ENCODE peak calls at places on chromosomes 16 and 17, in five cellular contexts. One of them, this sample, is unnamed. For H3K36me3, the result is how much of the 10 kb centered on the place peaks cover.

GRCh38 chr17:38815576-38816193 is 9.4 kb downstream of the CWC25 start:
- DNase-seq in naive thymus-derived CD4-positive, alpha-beta T cell: no peak
- DNase-seq in uterus: no peak
- DNase-seq in hepatocyte: no peak
- DNase-seq in heart right ventricle: no peak
- DNase-seq in this sample: no peak

GRCh38 chr17:80889231-80889896 is 102.3 kb upstream of the CHMP6 start:
- DNase-seq in naive thymus-derived CD4-positive, alpha-beta T cell: no peak
- DNase-seq in uterus: no peak
- DNase-seq in hepatocyte: no peak
- DNase-seq in heart right ventricle: no peak
- DNase-seq in this sample: no peak

GRCh38 chr17:57595942-57596695 is 149.0 kb downstream of the CCDC182 start:
- DNase-seq in naive thymus-derived CD4-positive, alpha-beta T cell: no peak
- DNase-seq in uterus: no peak
- DNase-seq in hepatocyte: no peak
- DNase-seq in heart right ventricle: no peak
- DNase-seq in this sample: no peak

GRCh38 chr16:50622643-50623369 is 58.3 kb downstream of the SNX20 start:
- DNase-seq in naive thymus-derived CD4-positive, alpha-beta T cell: no peak
- DNase-seq in uterus: no peak
- DNase-seq in hepatocyte: no peak
- DNase-seq in heart right ventricle: no peak
- DNase-seq in this sample: no peak

GRCh38 chr16:17375388-17376304 is 95.1 kb downstream of the XYLT1 start:
- DNase-seq in naive thymus-derived CD4-positive, alpha-beta T cell: no peak
- DNase-seq in uterus: no peak
- DNase-seq in hepatocyte: peak
- DNase-seq in heart right ventricle: no peak
- DNase-seq in this sample: no peak

GRCh38 chr17:50922107-50922506 is 56.0 kb upstream of the TOB1 start:
- DNase-seq in naive thymus-derived CD4-positive, alpha-beta T cell: no peak
- DNase-seq in uterus: no peak
- DNase-seq in hepatocyte: no peak
- DNase-seq in heart right ventricle: no peak
- DNase-seq in this sample: no peak

GRCh38 chr17:45019177-45019711 is 32.2 kb downstream of the DCAKD start:
- DNase-seq in naive thymus-derived CD4-positive, alpha-beta T cell: no peak
- DNase-seq in uterus: no peak
- DNase-seq in hepatocyte: peak
- DNase-seq in heart right ventricle: peak
- DNase-seq in this sample: peak

GRCh38 chr17:70365098-70365583 is 195.8 kb downstream of the KCNJ2 start:
- DNase-seq in naive thymus-derived CD4-positive, alpha-beta T cell: no peak
- DNase-seq in uterus: no peak
- DNase-seq in hepatocyte: peak
- DNase-seq in heart right ventricle: no peak
- DNase-seq in this sample: no peak

GRCh38 chr17:57984226-57984890 is 3.7 kb downstream of the VEZF1 start:
- DNase-seq in naive thymus-derived CD4-positive, alpha-beta T cell: no peak
- DNase-seq in uterus: no peak
- DNase-seq in hepatocyte: no peak
- DNase-seq in heart right ventricle: no peak
- DNase-seq in this sample: no peak

GRCh38 chr17:2849327-2849670 is 53.1 kb downstream of the RAP1GAP2 start:
- DNase-seq in naive thymus-derived CD4-positive, alpha-beta T cell: no peak
- DNase-seq in uterus: no peak
- DNase-seq in hepatocyte: no peak
- DNase-seq in heart right ventricle: no peak
- DNase-seq in this sample: no peak

GRCh38 chr16:3754772-3755171 is 37.4 kb upstream of the TRAP1 start:
- DNase-seq in naive thymus-derived CD4-positive, alpha-beta T cell: no peak
- DNase-seq in uterus: no peak
- DNase-seq in hepatocyte: no peak
- DNase-seq in heart right ventricle: no peak
- DNase-seq in this sample: no peak

GRCh38 chr16:3754304-3754703 is 37.0 kb upstream of the TRAP1 start:
- DNase-seq in naive thymus-derived CD4-positive, alpha-beta T cell: no peak
- DNase-seq in uterus: no peak
- DNase-seq in hepatocyte: no peak
- DNase-seq in heart right ventricle: no peak
- DNase-seq in this sample: no peak

GRCh38 chr16:3756113-3756512 is 38.8 kb upstream of the TRAP1 start:
- DNase-seq in naive thymus-derived CD4-positive, alpha-beta T cell: no peak
- DNase-seq in uterus: no peak
- DNase-seq in hepatocyte: no peak
- DNase-seq in heart right ventricle: no peak
- DNase-seq in this sample: no peak

GRCh38 chr16:3752984-3753383 is 35.7 kb upstream of the TRAP1 start:
- DNase-seq in naive thymus-derived CD4-positive, alpha-beta T cell: no peak
- DNase-seq in uterus: no peak
- DNase-seq in hepatocyte: no peak
- DNase-seq in heart right ventricle: no peak
- DNase-seq in this sample: no peak

DNA sequence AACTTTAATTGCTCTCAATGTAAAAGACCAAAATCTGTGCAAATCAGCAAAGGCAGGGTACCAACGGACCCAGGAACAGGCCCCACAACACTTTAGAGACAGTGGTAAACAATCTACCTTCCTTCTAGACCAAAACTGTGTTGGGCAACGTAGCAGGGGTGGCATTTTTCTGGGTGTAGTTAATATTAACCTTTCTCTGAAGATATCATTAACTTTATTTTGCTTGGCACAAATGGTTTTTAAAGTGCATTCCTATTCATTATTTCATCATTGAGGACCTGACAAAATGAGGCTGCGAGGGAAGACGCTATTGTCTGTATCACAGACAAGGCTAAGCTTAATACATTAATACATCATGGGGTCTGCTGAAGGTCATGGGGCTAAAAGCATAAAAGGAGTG is 37.9 kb upstream of the TRAP1 start:
- DNase-seq in naive thymus-derived CD4-positive, alpha-beta T cell: no peak
- DNase-seq in uterus: no peak
- DNase-seq in hepatocyte: no peak
- DNase-seq in heart right ventricle: no peak
- DNase-seq in this sample: no peak
- H3K27ac ChIP-seq in naive thymus-derived CD4-positive, alpha-beta T cell: no peak
- H3K27ac ChIP-seq in uterus: no peak
- H3K27ac ChIP-seq in hepatocyte: no peak
- H3K27ac ChIP-seq in heart right ventricle: no peak
- H3K27ac ChIP-seq in this sample: no peak

GRCh38 chr17:9929873-9930272 is 24.8 kb upstream of the RCVRN start:
- DNase-seq in naive thymus-derived CD4-positive, alpha-beta T cell: no peak
- DNase-seq in uterus: peak
- DNase-seq in hepatocyte: no peak
- DNase-seq in heart right ventricle: no peak
- DNase-seq in this sample: no peak
- H3K36me3 ChIP-seq in naive thymus-derived CD4-positive, alpha-beta T cell: under half
- H3K36me3 ChIP-seq in uterus: under half
- H3K36me3 ChIP-seq in hepatocyte: under half
- H3K36me3 ChIP-seq in heart right ventricle: half or more
- H3K36me3 ChIP-seq in this sample: under half

GRCh38 chr16:4052801-4053662 is 63.2 kb downstream of the ADCY9 start:
- DNase-seq in naive thymus-derived CD4-positive, alpha-beta T cell: no peak
- DNase-seq in uterus: no peak
- DNase-seq in hepatocyte: no peak
- DNase-seq in heart right ventricle: peak
- DNase-seq in this sample: no peak
- H3K27ac ChIP-seq in naive thymus-derived CD4-positive, alpha-beta T cell: no peak
- H3K27ac ChIP-seq in uterus: peak
- H3K27ac ChIP-seq in hepatocyte: peak
- H3K27ac ChIP-seq in heart right ventricle: peak
- H3K27ac ChIP-seq in this sample: peak

GRCh38 chr17:43332211-43332610 is 66.6 kb upstream of the ARL4D start:
- DNase-seq in naive thymus-derived CD4-positive, alpha-beta T cell: no peak
- DNase-seq in uterus: no peak
- DNase-seq in hepatocyte: no peak
- DNase-seq in heart right ventricle: no peak
- DNase-seq in this sample: no peak
- H3K36me3 ChIP-seq in naive thymus-derived CD4-positive, alpha-beta T cell: under half
- H3K36me3 ChIP-seq in uterus: under half
- H3K36me3 ChIP-seq in hepatocyte: under half
- H3K36me3 ChIP-seq in heart right ventricle: under half
- H3K36me3 ChIP-seq in this sample: under half

GRCh38 chr16:54370653-54371052 is 84.1 kb upstream of the IRX3 start:
- DNase-seq in naive thymus-derived CD4-positive, alpha-beta T cell: no peak
- DNase-seq in uterus: no peak
- DNase-seq in hepatocyte: peak
- DNase-seq in heart right ventricle: peak
- DNase-seq in this sample: no peak

GRCh38 chr16:54374136-54374535 is 87.5 kb upstream of the IRX3 start:
- DNase-seq in naive thymus-derived CD4-positive, alpha-beta T cell: no peak
- DNase-seq in uterus: no peak
- DNase-seq in hepatocyte: no peak
- DNase-seq in heart right ventricle: no peak
- DNase-seq in this sample: no peak

GRCh38 chr16:54375056-54375455 is 88.5 kb upstream of the IRX3 start:
- DNase-seq in naive thymus-derived CD4-positive, alpha-beta T cell: no peak
- DNase-seq in uterus: no peak
- DNase-seq in hepatocyte: no peak
- DNase-seq in heart right ventricle: no peak
- DNase-seq in this sample: no peak
- H3K27ac ChIP-seq in naive thymus-derived CD4-positive, alpha-beta T cell: no peak
- H3K27ac ChIP-seq in uterus: no peak
- H3K27ac ChIP-seq in hepatocyte: no peak
- H3K27ac ChIP-seq in heart right ventricle: no peak
- H3K27ac ChIP-seq in this sample: no peak

This sample was measured in ascending aorta.